ENCODE peak calls at places on chromosome 1, in eight cellular contexts. C is fibroblast of the aortic adventitia, E is mesothelial cell of epicardium, P is fibroblast of villous mesenchyme, L is heart left ventricle, U is cardiac fibroblast, H is BJ, Q is Panc1. S is an unnamed sample.

GRCh38 chr1:172758242-172758641 is 99.3 kb downstream of the FASLG start:
- DNase-seq in C (no peak), E (no peak), P (no peak), L (no peak), U (no peak), H (no peak), Q (no peak), S (no peak)

GRCh38 chr1:19483261-19483660 is 2.1 kb downstream of the CAPZB start:
- DNase-seq in C (no peak), E (no peak), P (no peak), L (no peak), U (no peak), H (no peak), Q (no peak), S (no peak)

GRCh38 chr1:41236781-41237180 is 5.3 kb downstream of the SCMH1 start:
- DNase-seq in C (no peak), E (no peak), P (peak; percentile 35), L (no peak), U (no peak), H (no peak), Q (no peak), S (no peak)

GRCh38 chr1:168408531-168409242 is 128.0 kb downstream of the TBX19 start:
- DNase-seq in C (peak; percentile 35), E (no peak), P (peak; percentile 23), L (no peak), U (peak; percentile 13), H (no peak), Q (no peak), S (no peak)

GRCh38 chr1:91997607-91998195 is 32.1 kb upstream of the EPHX4 start:
- DNase-seq in C (peak; percentile 64), E (no peak), P (peak; percentile 56), L (no peak), U (peak; percentile 78), H (no peak), Q (peak; percentile 22), S (no peak)

GRCh38 chr1:12143631-12144155 is 23.1 kb upstream of the TNFRSF1B start:
- DNase-seq in C (peak; percentile 87), E (no peak), P (peak; percentile 100), L (peak; percentile 72), U (peak; percentile 98), H (peak; percentile 91), Q (no peak), S (no peak)

GRCh38 chr1:3174487-3175247 is 105.7 kb downstream of the PRDM16 start:
- DNase-seq in C (peak; percentile 80), E (no peak), P (peak; percentile 7), L (peak; percentile 74), U (peak; percentile 35), H (no peak), Q (no peak), S (no peak)

GRCh38 chr1:7399514-7400125 is 371.5 kb upstream of the VAMP3 start:
- DNase-seq in C (no peak), E (no peak), P (no peak), L (no peak), U (no peak), H (no peak), Q (no peak), S (no peak)

GRCh38 chr1:77975386-77975785 is 3.5 kb downstream of the FUBP1 start:
- DNase-seq in C (peak; percentile 21), E (no peak), P (peak; percentile 32), L (no peak), U (peak; percentile 61), H (no peak), Q (no peak), S (no peak)

GRCh38 chr1:65952692-65953091 is 160.0 kb downstream of the PDE4B start:
- DNase-seq in C (peak; percentile 26), E (no peak), P (peak; percentile 28), L (no peak), U (peak; percentile 24), H (no peak), Q (no peak), S (no peak)

GRCh38 chr1:203290261-203291089 is 14.8 kb upstream of the BTG2 start:
- DNase-seq in C (peak; percentile 65), E (peak; percentile 71), P (peak; percentile 88), L (peak; percentile 97), U (peak; percentile 56), H (no peak), Q (no peak), S (peak; percentile 97)

GRCh38 chr1:228455715-228456114 is 31.5 kb upstream of the RNF187 start:
- DNase-seq in C (peak; percentile 50), E (no peak), P (peak; percentile 28), L (no peak), U (no peak), H (no peak), Q (no peak), S (no peak)

GRCh38 chr1:77280962-77281361 is 857 bp upstream of the AK5 start:
- DNase-seq in C (no peak), E (no peak), P (no peak), L (no peak), U (no peak), H (no peak), Q (no peak), S (no peak)

GRCh38 chr1:163730366-163730765 is 408.6 kb downstream of the NUF2 start:
- DNase-seq in C (peak; percentile 82), E (no peak), P (no peak), L (no peak), U (peak; percentile 16), H (no peak), Q (no peak), S (no peak)

GRCh38 chr1:181551249-181551648 is 67.9 kb downstream of the CACNA1E start:
- DNase-seq in C (peak; percentile 21), E (no peak), P (no peak), L (no peak), U (no peak), H (no peak), Q (no peak), S (no peak)

DNA sequence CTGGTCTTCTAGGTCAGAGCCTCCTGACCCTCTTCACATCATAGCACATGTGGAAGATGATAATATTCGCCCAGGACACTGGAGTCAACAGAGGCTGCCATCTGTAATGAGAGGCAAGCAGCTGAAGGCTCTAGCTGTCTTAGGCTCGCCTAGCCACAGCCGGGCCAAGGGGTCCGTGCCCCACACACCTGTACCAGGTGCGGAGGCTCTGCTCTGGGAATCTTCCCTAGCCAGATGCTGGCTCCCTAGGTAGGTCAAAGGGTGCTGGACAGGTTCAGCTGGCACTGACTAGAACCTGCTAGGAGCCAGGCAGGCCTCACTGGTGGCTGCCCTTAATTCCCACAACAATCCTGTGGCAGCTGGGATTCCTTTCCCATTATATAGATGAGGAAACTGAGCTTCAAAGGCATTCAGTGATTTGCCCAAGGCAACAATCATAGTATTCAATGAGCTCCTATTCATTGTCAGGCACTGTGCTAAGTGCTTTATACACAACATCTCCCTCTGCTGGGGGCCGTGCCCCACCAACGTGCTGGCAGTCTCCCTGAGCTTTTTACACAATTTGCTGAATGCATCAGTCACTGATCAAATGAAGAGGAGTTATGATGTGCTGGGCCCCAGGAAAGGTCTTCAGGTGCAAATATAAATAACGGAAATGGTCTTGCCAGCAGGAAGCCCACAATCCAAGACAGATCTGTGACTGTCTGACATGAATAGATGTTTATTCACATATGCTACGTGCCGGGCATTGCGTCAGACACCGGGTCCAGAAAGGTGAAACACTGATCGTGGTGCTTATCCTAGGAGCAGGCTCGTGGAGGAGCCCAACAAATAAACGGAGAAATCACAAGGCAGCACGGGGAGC is 58.0 kb downstream of the DDX20 start:
- DNase-seq in C (no peak), E (no peak), P (no peak), L (no peak), U (no peak), H (no peak), Q (no peak), S (no peak)
- TF ChIP-seq CTCF in C (no peak), E (no peak), P (peak; percentile 1), L (no peak), U (no peak), H (peak; percentile 20), Q (no peak), S (no peak)

GRCh38 chr1:161051219-161051618 is 5.4 kb upstream of the USF1 start:
- DNase-seq in C (no peak), E (no peak), P (no peak), L (no peak), U (no peak), H (no peak), Q (no peak), S (no peak)

GRCh38 chr1:161052899-161053298 is 7.1 kb upstream of the USF1 start:
- DNase-seq in C (no peak), E (no peak), P (no peak), L (no peak), U (no peak), H (no peak), Q (no peak), S (no peak)

GRCh38 chr1:161054232-161054631 is 8.5 kb upstream of the USF1 start:
- DNase-seq in C (no peak), E (no peak), P (no peak), L (no peak), U (no peak), H (no peak), Q (no peak), S (no peak)

GRCh38 chr1:161059293-161059692 is 10.4 kb downstream of the ARHGAP30 start:
- DNase-seq in C (no peak), E (no peak), P (no peak), L (no peak), U (no peak), H (no peak), Q (no peak), S (no peak)

DNA sequence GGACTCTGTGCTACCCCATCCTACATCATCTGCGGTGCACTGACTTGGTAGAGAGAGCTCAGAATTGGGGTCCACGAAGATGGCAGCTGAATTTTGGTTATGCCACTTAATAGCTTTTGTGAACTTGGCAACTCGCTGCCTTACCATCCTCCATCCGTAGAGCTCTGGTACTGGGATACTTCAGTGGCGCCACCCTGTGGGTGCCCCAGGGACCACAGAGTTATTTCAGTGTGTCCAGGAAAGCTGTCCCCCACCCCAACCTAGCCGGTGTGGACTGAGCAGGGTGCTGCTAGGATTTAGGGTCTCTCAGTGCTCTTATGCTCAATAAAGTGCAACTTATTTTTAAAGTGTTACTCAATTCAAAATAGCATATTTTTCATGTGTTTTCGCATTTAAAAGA is 9.0 kb upstream of the USF1 start:
- DNase-seq in C (no peak), E (no peak), P (no peak), L (no peak), U (no peak), H (no peak), Q (no peak), S (no peak)
- TF ChIP-seq CTCF in C (no peak), E (peak; percentile 14), P (peak; percentile 4), L (no peak), U (no peak), H (no peak), Q (no peak), S (no peak)

DNA sequence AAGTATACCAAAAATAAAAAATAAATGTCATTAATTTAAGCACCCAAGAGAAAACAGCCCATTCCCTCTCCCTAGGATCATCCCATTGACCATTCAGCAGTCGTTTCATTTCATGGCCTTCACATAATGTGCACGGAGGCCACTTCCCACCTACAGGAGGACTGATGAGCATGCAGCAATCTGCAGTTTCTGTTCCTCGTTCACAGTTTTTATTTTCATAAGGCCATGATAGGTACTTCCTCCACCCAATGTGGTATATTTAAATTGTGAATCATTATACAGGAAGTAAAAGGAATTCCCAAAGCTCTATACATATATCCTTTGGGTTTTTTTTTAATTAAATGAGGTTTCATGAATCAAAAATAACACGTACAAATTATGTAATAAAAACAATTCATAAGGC is 27.7 kb upstream of the SLC44A3 start:
- DNase-seq in C (no peak), E (no peak), P (peak; percentile 59), L (no peak), U (peak; percentile 90), H (no peak), Q (no peak), S (no peak)
- TF ChIP-seq CTCF in C (peak; percentile 49), E (no peak), P (peak; percentile 39), L (peak; percentile 45), U (peak; percentile 55), H (peak; percentile 37), Q (no peak), S (no peak)

GRCh38 chr1:55164906-55165305 is 50.3 kb downstream of the USP24 start:
- DNase-seq in C (no peak), E (no peak), P (no peak), L (no peak), U (no peak), H (no peak), Q (no peak), S (no peak)
- TF ChIP-seq CTCF in C (no peak), E (no peak), P (no peak), L (no peak), U (no peak), H (no peak), Q (no peak), S (no peak)